ENCODE peak calls at places on chromosomes 7 and 10, in eight cellular contexts. One of them, this sample, is unnamed.

GRCh38 chr10:88911121-88911520 is 31.1 kb downstream of the STAMBPL1 start:
- DNase-seq in frontal cortex: no peak
- DNase-seq in GM20000: no peak
- DNase-seq in SHP77: no peak
- DNase-seq in M059J: no peak
- DNase-seq in testis: no peak
- DNase-seq in body of pancreas: no peak
- DNase-seq in GF-D8: no peak
- DNase-seq in this sample: no peak

GRCh38 chr10:23192396-23192740 is 256 bp downstream of the PTF1A start:
- DNase-seq in GM20000: peak
- DNase-seq in M059J: no peak
- DNase-seq in SHP77: no peak
- DNase-seq in testis: no peak
- DNase-seq in body of pancreas: no peak
- DNase-seq in GF-D8: no peak
- DNase-seq in frontal cortex: no peak
- DNase-seq in this sample: no peak

GRCh38 chr7:70238171-70238575 is 639.9 kb downstream of the AUTS2 start:
- DNase-seq in GF-D8: no peak
- DNase-seq in M059J: no peak
- DNase-seq in SHP77: no peak
- DNase-seq in testis: no peak
- DNase-seq in frontal cortex: no peak
- DNase-seq in GM20000: peak
- DNase-seq in body of pancreas: no peak
- DNase-seq in this sample: no peak

GRCh38 chr7:46616636-46617035 is 695.6 kb upstream of the IGFBP3 start:
- DNase-seq in GM20000: no peak
- DNase-seq in M059J: peak
- DNase-seq in testis: no peak
- DNase-seq in SHP77: no peak
- DNase-seq in frontal cortex: no peak
- DNase-seq in body of pancreas: no peak
- DNase-seq in GF-D8: no peak
- DNase-seq in this sample: no peak

GRCh38 chr7:109126404-109127050 is 556.9 kb downstream of the DNAJB9 start:
- DNase-seq in SHP77: no peak
- DNase-seq in GF-D8: no peak
- DNase-seq in frontal cortex: no peak
- DNase-seq in GM20000: no peak
- DNase-seq in testis: no peak
- DNase-seq in body of pancreas: no peak
- DNase-seq in M059J: no peak
- DNase-seq in this sample: no peak

GRCh38 chr10:87775766-87776165 is 42.3 kb downstream of the ATAD1 start:
- DNase-seq in SHP77: no peak
- DNase-seq in frontal cortex: no peak
- DNase-seq in GM20000: no peak
- DNase-seq in body of pancreas: no peak
- DNase-seq in M059J: peak
- DNase-seq in testis: no peak
- DNase-seq in GF-D8: no peak
- DNase-seq in this sample: no peak

GRCh38 chr7:106415433-106415832 is 130.7 kb upstream of the NAMPT start:
- DNase-seq in body of pancreas: no peak
- DNase-seq in SHP77: no peak
- DNase-seq in testis: no peak
- DNase-seq in GF-D8: no peak
- DNase-seq in GM20000: no peak
- DNase-seq in M059J: peak
- DNase-seq in frontal cortex: no peak
- DNase-seq in this sample: no peak

GRCh38 chr10:91312031-91312733 is 91.7 kb downstream of the PCGF5 start:
- DNase-seq in GM20000: no peak
- DNase-seq in M059J: no peak
- DNase-seq in SHP77: no peak
- DNase-seq in body of pancreas: no peak
- DNase-seq in GF-D8: no peak
- DNase-seq in frontal cortex: no peak
- DNase-seq in testis: no peak
- DNase-seq in this sample: no peak

GRCh38 chr7:148402159-148402558 is 188.4 kb upstream of the C7orf33 start:
- DNase-seq in frontal cortex: no peak
- DNase-seq in GM20000: no peak
- DNase-seq in GF-D8: no peak
- DNase-seq in SHP77: no peak
- DNase-seq in M059J: no peak
- DNase-seq in body of pancreas: no peak
- DNase-seq in testis: no peak
- DNase-seq in this sample: peak

GRCh38 chr7:4836206-4836661 is 25.6 kb downstream of the PAPOLB start:
- DNase-seq in GF-D8: no peak
- DNase-seq in testis: no peak
- DNase-seq in SHP77: no peak
- DNase-seq in body of pancreas: no peak
- DNase-seq in M059J: no peak
- DNase-seq in GM20000: no peak
- DNase-seq in frontal cortex: no peak
- DNase-seq in this sample: no peak

GRCh38 chr7:102393467-102393866 is 2.7 kb upstream of the PRKRIP1 start:
- DNase-seq in GM20000: no peak
- DNase-seq in M059J: peak
- DNase-seq in GF-D8: no peak
- DNase-seq in frontal cortex: no peak
- DNase-seq in body of pancreas: no peak
- DNase-seq in SHP77: no peak
- DNase-seq in testis: no peak
- DNase-seq in this sample: no peak

GRCh38 chr7:99554929-99555328 is 3.0 kb upstream of the FAM200A start:
- DNase-seq in body of pancreas: no peak
- DNase-seq in frontal cortex: no peak
- DNase-seq in GM20000: no peak
- DNase-seq in M059J: no peak
- DNase-seq in GF-D8: no peak
- DNase-seq in testis: no peak
- DNase-seq in SHP77: no peak
- DNase-seq in this sample: no peak

GRCh38 chr10:70440296-70441160 is 953 bp downstream of the NODAL start:
- DNase-seq in M059J: no peak
- DNase-seq in frontal cortex: no peak
- DNase-seq in GF-D8: no peak
- DNase-seq in testis: no peak
- DNase-seq in SHP77: no peak
- DNase-seq in body of pancreas: no peak
- DNase-seq in GM20000: no peak
- DNase-seq in this sample: peak

GRCh38 chr7:73899731-73900142 is 38.8 kb downstream of the TMEM270 start:
- DNase-seq in GM20000: no peak
- DNase-seq in GF-D8: no peak
- DNase-seq in body of pancreas: peak
- DNase-seq in SHP77: no peak
- DNase-seq in testis: no peak
- DNase-seq in M059J: peak
- DNase-seq in frontal cortex: no peak
- DNase-seq in this sample: no peak

GRCh38 chr10:120997313-120998102 is 146.3 kb downstream of the WDR11 start:
- DNase-seq in GF-D8: no peak
- DNase-seq in M059J: no peak
- DNase-seq in SHP77: no peak
- DNase-seq in body of pancreas: no peak
- DNase-seq in frontal cortex: no peak
- DNase-seq in GM20000: no peak
- DNase-seq in testis: no peak
- DNase-seq in this sample: no peak

GRCh38 chr10:69272620-69273019 is 5.7 kb upstream of the HK1 start:
- DNase-seq in GM20000: no peak
- DNase-seq in frontal cortex: no peak
- DNase-seq in SHP77: no peak
- DNase-seq in body of pancreas: no peak
- DNase-seq in M059J: peak
- DNase-seq in testis: no peak
- DNase-seq in GF-D8: no peak
- DNase-seq in this sample: no peak

GRCh38 chr7:158175779-158176178 is 411.8 kb downstream of the PTPRN2 start:
- DNase-seq in testis: no peak
- DNase-seq in M059J: no peak
- DNase-seq in frontal cortex: no peak
- DNase-seq in SHP77: no peak
- DNase-seq in GF-D8: no peak
- DNase-seq in GM20000: no peak
- DNase-seq in body of pancreas: no peak
- DNase-seq in this sample: no peak

GRCh38 chr10:112182808-112183328 is 697 bp downstream of the GPAM start:
- DNase-seq in SHP77: no peak
- DNase-seq in M059J: no peak
- DNase-seq in GM20000: no peak
- DNase-seq in frontal cortex: no peak
- DNase-seq in GF-D8: no peak
- DNase-seq in body of pancreas: no peak
- DNase-seq in testis: no peak
- DNase-seq in this sample: no peak

GRCh38 chr10:3687510-3688081 is 97.4 kb downstream of the KLF6 start:
- DNase-seq in GM20000: no peak
- DNase-seq in M059J: no peak
- DNase-seq in body of pancreas: no peak
- DNase-seq in frontal cortex: no peak
- DNase-seq in SHP77: no peak
- DNase-seq in GF-D8: no peak
- DNase-seq in testis: no peak
- DNase-seq in this sample: no peak

This sample was measured in DMS79 treated with DMSO at 0.1 percent for 48 hours.